ENCODE peak calls at places on chromosomes 4 and X, in eight cellular contexts. Q, U, A, F, K, C, S and Y are unnamed samples.

GRCh38 chrX:123976671-123977316 is 15.3 kb downstream of the STAG2 start:
- DNase-seq in U (no peak), F (no peak), K (peak; percentile 17), Q (no peak), A (peak; percentile 53), S (peak; percentile 57), C (peak; percentile 31), Y (no peak)

GRCh38 chrX:40095588-40096394 is 2.0 kb downstream of the BCOR start:
- DNase-seq in F (no peak), Q (no peak), U (no peak), K (no peak), A (peak; percentile 56), C (no peak), S (peak; percentile 34), Y (no peak)

GRCh38 chrX:108034725-108035124 is 10.1 kb upstream of the VSIG1 start:
- DNase-seq in A (no peak), K (no peak), C (no peak), U (no peak), F (no peak), Q (no peak), S (no peak), Y (no peak)

GRCh38 chr4:158371158-158371557 is 150.5 kb upstream of the RXFP1 start:
- DNase-seq in C (no peak), Q (no peak), A (no peak), S (peak; percentile 66), F (no peak), K (no peak), U (no peak), Y (no peak)

GRCh38 chrX:130771648-130772312 is 131.2 kb downstream of the ENOX2 start:
- DNase-seq in A (no peak), C (no peak), K (no peak), S (no peak), Q (no peak), U (no peak), F (no peak), Y (no peak)

GRCh38 chrX:55161581-55161980 is 58.6 kb upstream of the PAGE5 start:
- DNase-seq in Q (no peak), S (no peak), C (no peak), K (peak; percentile 11), U (no peak), A (no peak), F (no peak), Y (no peak)

GRCh38 chrX:18983711-18984380 is at the start of gene PHKA2:
- DNase-seq in Q (no peak), C (peak; percentile 29), S (no peak), F (peak; percentile 72), U (no peak), K (peak; percentile 61), A (peak; percentile 70), Y (no peak)

GRCh38 chr4:55424791-55425190 is 29.0 kb downstream of the TMEM165 start:
- DNase-seq in K (no peak), C (no peak), F (no peak), A (no peak), U (no peak), S (no peak), Q (no peak), Y (no peak)

GRCh38 chrX:2502668-2503519 is 2.1 kb upstream of the DHRSX start:
- DNase-seq in C (no peak), Q (no peak), U (no peak), K (no peak), S (no peak), F (no peak), A (peak; percentile 74), Y (no peak)

GRCh38 chr4:37767546-37767945 is 58.9 kb upstream of the PGM2 start:
- DNase-seq in C (peak; percentile 18), U (no peak), F (no peak), K (no peak), Q (no peak), S (peak; percentile 9), A (no peak), Y (no peak)

GRCh38 chrX:15761564-15762191 is 23.6 kb downstream of the CA5B start:
- DNase-seq in A (peak; percentile 53), S (peak; percentile 20), U (no peak), C (no peak), Q (no peak), F (no peak), K (peak; percentile 70), Y (no peak)

GRCh38 chr4:104302731-104303130 is 192.0 kb downstream of the CXXC4 start:
- DNase-seq in S (no peak), Q (no peak), F (no peak), C (no peak), U (no peak), A (no peak), K (peak; percentile 19), Y (no peak)

GRCh38 chr4:99943904-99944437 is 2.4 kb downstream of the DNAJB14 start:
- DNase-seq in U (no peak), F (no peak), C (no peak), Q (no peak), S (no peak), K (no peak), A (no peak), Y (no peak)

GRCh38 chr4:7872264-7872771 is 67.3 kb downstream of the AFAP1 start:
- DNase-seq in Q (no peak), K (no peak), C (no peak), F (no peak), U (no peak), A (no peak), S (no peak), Y (no peak)

GRCh38 chr4:31365006-31365690 is 645.0 kb downstream of the PCDH7 start:
- DNase-seq in S (peak; percentile 70), C (no peak), Q (no peak), K (no peak), U (no peak), A (no peak), F (no peak), Y (no peak)

GRCh38 chr4:7876096-7876993 is 63.3 kb downstream of the AFAP1 start:
- DNase-seq in Q (no peak), F (no peak), C (peak; percentile 55), K (peak; percentile 58), S (peak; percentile 75), A (peak; percentile 8), U (no peak), Y (no peak)

GRCh38 chr4:42672359-42673083 is 15.6 kb upstream of the ATP8A1 start:
- DNase-seq in K (no peak), A (no peak), F (no peak), U (no peak), C (no peak), Q (no peak), S (no peak), Y (no peak)

GRCh38 chrX:27575565-27575964 is 14.6 kb upstream of the DCAF8L2 start:
- DNase-seq in F (no peak), S (peak; percentile 11), U (no peak), A (no peak), Q (no peak), C (no peak), K (no peak), Y (no peak)

GRCh38 chr4:121252224-121252806 is 88.2 kb upstream of the TNIP3 start:
- DNase-seq in A (peak; percentile 74), F (peak; percentile 63), Q (peak; percentile 48), S (peak; percentile 65), K (peak; percentile 88), U (no peak), C (peak; percentile 51), Y (peak; percentile 18)

GRCh38 chr4:109816082-109816442 is 500 bp downstream of the GAR1 start:
- DNase-seq in U (no peak), A (peak; percentile 36), K (peak; percentile 21), C (no peak), S (no peak), Q (no peak), F (no peak), Y (no peak)

GRCh38 chr4:2696423-2696822 is 59.7 kb downstream of the TNIP2 start:
- DNase-seq in U (peak; percentile 96), K (no peak), A (no peak), C (no peak), F (no peak), S (no peak), Q (no peak), Y (no peak)

GRCh38 chr4:122874194-122874593 is 47.6 kb downstream of the FGF2 start:
- DNase-seq in A (peak; percentile 17), F (no peak), C (peak; percentile 5), U (no peak), K (no peak), S (peak; percentile 51), Q (no peak), Y (no peak)

DNA sequence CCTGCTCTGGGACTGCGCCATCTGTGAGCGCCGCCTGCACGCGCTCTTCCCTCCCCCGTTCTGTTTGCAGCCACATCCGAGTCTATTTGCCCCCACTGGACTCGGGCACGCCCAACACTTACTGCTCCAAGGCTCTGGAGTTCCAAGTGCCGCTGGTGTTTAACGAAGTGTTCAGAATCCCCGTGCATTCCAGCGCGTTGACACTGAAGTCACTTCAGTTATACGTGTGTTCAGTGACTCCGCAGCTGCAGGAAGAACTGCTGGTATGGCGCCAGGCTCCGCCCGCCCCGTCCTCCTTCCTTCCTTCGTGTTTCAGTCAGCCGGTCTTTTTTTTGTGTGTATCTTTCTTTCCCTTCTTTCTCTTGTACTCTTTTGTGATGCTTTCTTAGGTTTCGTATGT is 30.7 kb upstream of the CLCN4 start:
- DNase-seq in S (no peak), F (no peak), A (no peak), Q (no peak), C (no peak), U (no peak), K (no peak), Y (no peak)
- TF ChIP-seq EZH2 in S (no peak), F (no peak), A (no peak), Q (no peak), C (no peak), U (no peak), K (no peak), Y (no peak)

GRCh38 chr4:157222764-157223145 is 2.2 kb downstream of the GRIA2 start:
- DNase-seq in C (no peak), K (no peak), A (no peak), U (no peak), Q (no peak), S (peak; percentile 1), F (no peak), Y (no peak)
- H3K4me3 ChIP-seq in C (no peak overlapping the region), K (peak overlapping the region; percentile 77), A (no peak overlapping the region), U (no peak overlapping the region), Q (no peak overlapping the region), S (peak overlapping the region; percentile 20), F (peak overlapping the region; percentile 81), Y (peak overlapping the region; percentile 76)

DNA sequence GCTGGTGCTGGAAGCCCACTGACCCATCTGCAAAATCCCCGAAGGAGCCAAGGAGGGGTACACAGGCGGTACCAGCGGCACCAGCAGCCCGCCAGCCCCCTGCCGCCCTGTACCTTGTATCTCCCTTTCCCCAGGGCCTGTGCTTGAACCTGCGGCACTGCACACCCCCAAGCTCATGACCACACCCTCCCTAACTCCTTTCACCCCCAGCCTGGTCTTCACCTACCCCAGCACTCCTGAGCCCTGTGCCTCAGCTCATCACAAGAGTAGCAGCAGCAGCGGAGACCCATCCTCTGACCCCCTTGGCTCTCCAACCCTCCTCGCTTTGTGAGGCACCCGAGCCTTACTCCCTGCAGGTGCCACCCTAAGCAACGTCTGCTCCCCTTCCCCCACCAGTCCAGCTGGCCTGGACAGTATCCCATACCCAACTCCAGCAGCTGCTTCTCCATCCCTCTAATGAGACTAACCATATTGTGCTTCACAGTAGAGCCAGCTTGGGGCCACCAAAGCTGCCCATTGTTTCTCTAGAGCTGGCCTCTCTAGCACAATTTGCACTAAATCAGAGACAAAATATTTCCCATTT is 94.9 kb downstream of the LARP1B start:
- DNase-seq in K (no peak), Q (no peak), C (no peak), U (no peak), S (no peak), F (no peak), A (no peak), Y (no peak)
- TF ChIP-seq POLR2AphosphoS5 in K (no peak), Q (no peak), C (no peak), U (no peak), S (no peak), F (no peak), A (no peak), Y (no peak)

GRCh38 chr4:1405636-1406415 is 416 bp downstream of the NKX1-1 start:
- DNase-seq in S (no peak), U (no peak), Q (no peak), K (peak; percentile 65), F (no peak), C (no peak), A (no peak), Y (no peak)
- TF ChIP-seq EZH2 in S (no peak), U (no peak), Q (no peak), K (peak; percentile 86), F (peak; percentile 28), C (no peak), A (no peak), Y (no peak)